ENCODE peak calls at places on chromosome 5, in six cellular contexts. One of them, this sample, is unnamed. For H3K9me3, the result is how much of the 10 kb centered on the place peaks cover.

GRCh38 chr5:15069407-15069905 is 197.9 kb upstream of the ANKH start:
- DNase-seq in fibroblast of lung: no peak
- DNase-seq in K562: no peak
- DNase-seq in GM23248: no peak
- DNase-seq in H9: no peak
- DNase-seq in GM12878: no peak
- DNase-seq in this sample: no peak

GRCh38 chr5:73391441-73391871 is 57.1 kb downstream of the FOXD1 start:
- DNase-seq in fibroblast of lung: peak
- DNase-seq in K562: no peak
- DNase-seq in GM23248: peak
- DNase-seq in H9: no peak
- DNase-seq in GM12878: no peak
- DNase-seq in this sample: no peak

GRCh38 chr5:137316346-137316736 is 182.8 kb downstream of the SPOCK1 start:
- DNase-seq in fibroblast of lung: peak
- DNase-seq in K562: no peak
- DNase-seq in GM23248: peak
- DNase-seq in H9: no peak
- DNase-seq in GM12878: no peak
- DNase-seq in this sample: no peak

GRCh38 chr5:167713186-167713585 is 578.3 kb upstream of the WWC1 start:
- DNase-seq in fibroblast of lung: no peak
- DNase-seq in K562: no peak
- DNase-seq in GM23248: no peak
- DNase-seq in H9: no peak
- DNase-seq in GM12878: no peak
- DNase-seq in this sample: no peak

GRCh38 chr5:19172926-19173425 is 815.0 kb downstream of the CDH18 start:
- DNase-seq in fibroblast of lung: no peak
- DNase-seq in K562: no peak
- DNase-seq in GM23248: no peak
- DNase-seq in H9: no peak
- DNase-seq in GM12878: no peak
- DNase-seq in this sample: no peak

GRCh38 chr5:56148453-56148971 is 84.6 kb downstream of the ANKRD55 start:
- DNase-seq in fibroblast of lung: peak
- DNase-seq in K562: no peak
- DNase-seq in GM23248: no peak
- DNase-seq in H9: no peak
- DNase-seq in GM12878: peak
- DNase-seq in this sample: no peak

GRCh38 chr5:150632305-150633160 is 7.9 kb upstream of the SYNPO start:
- DNase-seq in fibroblast of lung: peak
- DNase-seq in K562: no peak
- DNase-seq in GM23248: peak
- DNase-seq in H9: no peak
- DNase-seq in GM12878: no peak
- DNase-seq in this sample: no peak

GRCh38 chr5:145587308-145588071 is 247.7 kb downstream of the PRELID2 start:
- DNase-seq in fibroblast of lung: peak
- DNase-seq in K562: no peak
- DNase-seq in GM23248: peak
- DNase-seq in H9: no peak
- DNase-seq in GM12878: no peak
- DNase-seq in this sample: no peak

GRCh38 chr5:109407913-109408312 is 1.9 kb downstream of the PJA2 start:
- DNase-seq in fibroblast of lung: no peak
- DNase-seq in K562: no peak
- DNase-seq in GM23248: peak
- DNase-seq in H9: no peak
- DNase-seq in GM12878: no peak
- DNase-seq in this sample: no peak

GRCh38 chr5:113204525-113205161 is 228.0 kb downstream of the DCP2 start:
- DNase-seq in fibroblast of lung: peak
- DNase-seq in K562: no peak
- DNase-seq in GM23248: peak
- DNase-seq in H9: no peak
- DNase-seq in GM12878: no peak
- DNase-seq in this sample: no peak

GRCh38 chr5:61245936-61246335 is 83.7 kb upstream of the SMIM15 start:
- DNase-seq in fibroblast of lung: peak
- DNase-seq in K562: no peak
- DNase-seq in GM23248: peak
- DNase-seq in H9: no peak
- DNase-seq in GM12878: no peak
- DNase-seq in this sample: no peak

GRCh38 chr5:174664180-174664850 is 60.1 kb upstream of the MSX2 start:
- DNase-seq in fibroblast of lung: no peak
- DNase-seq in K562: no peak
- DNase-seq in GM23248: no peak
- DNase-seq in H9: no peak
- DNase-seq in GM12878: no peak
- DNase-seq in this sample: no peak

GRCh38 chr5:53407373-53407772 is 73.1 kb upstream of the FST start:
- DNase-seq in fibroblast of lung: peak
- DNase-seq in K562: no peak
- DNase-seq in GM23248: peak
- DNase-seq in H9: no peak
- DNase-seq in GM12878: no peak
- DNase-seq in this sample: no peak

GRCh38 chr5:935510-936084 is 42.9 kb downstream of the TRIP13 start:
- DNase-seq in fibroblast of lung: no peak
- DNase-seq in K562: no peak
- DNase-seq in GM23248: no peak
- DNase-seq in H9: no peak
- DNase-seq in GM12878: no peak
- DNase-seq in this sample: no peak

GRCh38 chr5:57032151-57032551 is 80.2 kb upstream of the MIER3 start:
- DNase-seq in fibroblast of lung: no peak
- DNase-seq in K562: no peak
- DNase-seq in GM23248: no peak
- DNase-seq in H9: no peak
- DNase-seq in GM12878: no peak
- DNase-seq in this sample: no peak

GRCh38 chr5:116507051-116507537 is 67.5 kb downstream of the SEMA6A start:
- DNase-seq in fibroblast of lung: no peak
- DNase-seq in K562: no peak
- DNase-seq in GM23248: peak
- DNase-seq in H9: no peak
- DNase-seq in GM12878: no peak
- DNase-seq in this sample: no peak

GRCh38 chr5:108266235-108266634 is 115.7 kb downstream of the FBXL17 start:
- DNase-seq in fibroblast of lung: peak
- DNase-seq in K562: no peak
- DNase-seq in GM23248: peak
- DNase-seq in H9: no peak
- DNase-seq in GM12878: no peak
- DNase-seq in this sample: no peak

GRCh38 chr5:168766038-168766700 is 187.0 kb upstream of the PANK3 start:
- DNase-seq in fibroblast of lung: no peak
- DNase-seq in K562: no peak
- DNase-seq in GM23248: peak
- DNase-seq in H9: no peak
- DNase-seq in GM12878: no peak
- DNase-seq in this sample: no peak

GRCh38 chr5:170721681-170722080 is 61.8 kb upstream of the GABRP start:
- DNase-seq in fibroblast of lung: no peak
- DNase-seq in K562: no peak
- DNase-seq in GM23248: no peak
- DNase-seq in H9: no peak
- DNase-seq in GM12878: no peak
- DNase-seq in this sample: no peak

GRCh38 chr5:78009937-78010527 is 233.9 kb upstream of the TBCA start:
- DNase-seq in fibroblast of lung: peak
- DNase-seq in K562: no peak
- DNase-seq in GM23248: peak
- DNase-seq in H9: no peak
- DNase-seq in GM12878: no peak
- DNase-seq in this sample: no peak

GRCh38 chr5:5158472-5158895 is 18.4 kb downstream of the ADAMTS16 start:
- DNase-seq in fibroblast of lung: peak
- DNase-seq in K562: no peak
- DNase-seq in GM23248: peak
- DNase-seq in H9: no peak
- DNase-seq in GM12878: no peak
- DNase-seq in this sample: no peak

GRCh38 chr5:74035521-74035937 is 409.5 kb downstream of the ARHGEF28 start:
- DNase-seq in fibroblast of lung: peak
- DNase-seq in K562: peak
- DNase-seq in GM23248: peak
- DNase-seq in H9: peak
- DNase-seq in GM12878: peak
- DNase-seq in this sample: no peak

GRCh38 chr5:17269201-17269600 is 51.8 kb downstream of the BASP1 start:
- DNase-seq in fibroblast of lung: no peak
- DNase-seq in K562: no peak
- DNase-seq in GM23248: no peak
- DNase-seq in H9: no peak
- DNase-seq in GM12878: no peak
- DNase-seq in this sample: no peak

GRCh38 chr5:119386945-119387344 is 31.1 kb downstream of the TNFAIP8 start:
- DNase-seq in fibroblast of lung: peak
- DNase-seq in K562: peak
- DNase-seq in GM23248: no peak
- DNase-seq in H9: no peak
- DNase-seq in GM12878: no peak
- DNase-seq in this sample: no peak

GRCh38 chr5:159630545-159630944 is 285.7 kb upstream of the ADRA1B start:
- DNase-seq in fibroblast of lung: no peak
- DNase-seq in K562: no peak
- DNase-seq in GM23248: no peak
- DNase-seq in H9: no peak
- DNase-seq in GM12878: no peak
- DNase-seq in this sample: no peak

GRCh38 chr5:134935711-134936602 is 31.0 kb downstream of the PCBD2 start:
- DNase-seq in fibroblast of lung: no peak
- DNase-seq in K562: no peak
- DNase-seq in GM23248: no peak
- DNase-seq in H9: no peak
- DNase-seq in GM12878: no peak
- DNase-seq in this sample: no peak

GRCh38 chr5:173933901-173934300 is 45.8 kb downstream of the CPEB4 start:
- DNase-seq in fibroblast of lung: no peak
- DNase-seq in K562: no peak
- DNase-seq in GM23248: no peak
- DNase-seq in H9: no peak
- DNase-seq in GM12878: no peak
- DNase-seq in this sample: no peak

GRCh38 chr5:146880985-146881384 is 2.4 kb upstream of the PPP2R2B start:
- DNase-seq in fibroblast of lung: no peak
- DNase-seq in K562: no peak
- DNase-seq in GM23248: no peak
- DNase-seq in H9: no peak
- DNase-seq in GM12878: no peak
- DNase-seq in this sample: no peak

GRCh38 chr5:158482201-158482600 is 617.5 kb downstream of the EBF1 start:
- DNase-seq in fibroblast of lung: no peak
- DNase-seq in K562: no peak
- DNase-seq in GM23248: peak
- DNase-seq in H9: no peak
- DNase-seq in GM12878: no peak
- DNase-seq in this sample: no peak
- H3K9me3 ChIP-seq in fibroblast of lung: under half
- H3K9me3 ChIP-seq in K562: under half
- H3K9me3 ChIP-seq in GM23248: under half
- H3K9me3 ChIP-seq in H9: under half
- H3K9me3 ChIP-seq in GM12878: under half
- H3K9me3 ChIP-seq in this sample: under half

DNA sequence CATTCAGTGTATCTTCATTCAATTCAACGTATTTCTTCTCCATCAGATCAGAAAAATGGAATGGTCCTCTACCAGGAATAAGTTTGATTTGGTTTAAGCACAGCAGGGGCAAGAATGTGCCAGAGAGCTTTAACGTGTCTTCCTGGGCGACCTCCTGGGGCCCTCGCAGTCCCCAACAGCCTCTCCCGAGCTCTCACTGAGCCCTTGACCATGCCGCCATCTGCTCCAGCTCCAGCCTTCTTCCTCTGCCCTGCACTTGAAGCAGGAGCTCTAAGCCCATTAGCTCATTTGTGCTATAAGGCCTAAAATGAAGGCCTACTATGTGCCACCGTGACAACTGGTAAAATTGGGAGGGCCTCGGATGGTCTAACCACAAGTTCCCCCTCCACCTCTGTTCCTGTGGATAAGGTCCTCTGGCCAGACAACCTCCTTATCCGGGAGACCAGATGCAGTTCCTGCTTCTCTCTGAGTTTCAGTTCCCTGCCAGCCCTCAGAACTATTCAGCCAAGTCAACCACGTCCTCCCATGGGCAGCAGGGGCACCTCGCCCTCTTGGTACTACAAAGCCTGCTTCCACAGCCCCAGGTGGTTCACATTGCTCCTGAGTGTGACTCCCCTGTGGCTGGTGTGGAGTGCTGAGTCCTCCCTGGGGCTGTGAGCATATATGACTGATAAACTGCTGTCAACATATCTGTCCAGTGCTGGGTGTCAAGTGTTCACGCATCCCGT is 35.8 kb downstream of the C5orf15 start:
- DNase-seq in fibroblast of lung: no peak
- DNase-seq in K562: peak
- DNase-seq in GM23248: no peak
- DNase-seq in H9: no peak
- DNase-seq in GM12878: no peak
- DNase-seq in this sample: no peak
- H3K9ac ChIP-seq in fibroblast of lung: no peak
- H3K9ac ChIP-seq in K562: peak
- H3K9ac ChIP-seq in GM23248: no peak
- H3K9ac ChIP-seq in H9: no peak
- H3K9ac ChIP-seq in GM12878: no peak
- H3K9ac ChIP-seq in this sample: no peak

GRCh38 chr5:22916393-22916792 is 63.2 kb upstream of the CDH12 start:
- DNase-seq in fibroblast of lung: no peak
- DNase-seq in K562: no peak
- DNase-seq in GM23248: no peak
- DNase-seq in H9: no peak
- DNase-seq in GM12878: no peak
- DNase-seq in this sample: no peak
- H3K9me3 ChIP-seq in fibroblast of lung: under half
- H3K9me3 ChIP-seq in K562: under half
- H3K9me3 ChIP-seq in GM23248: under half
- H3K9me3 ChIP-seq in H9: under half
- H3K9me3 ChIP-seq in GM12878: under half
- H3K9me3 ChIP-seq in this sample: under half

DNA sequence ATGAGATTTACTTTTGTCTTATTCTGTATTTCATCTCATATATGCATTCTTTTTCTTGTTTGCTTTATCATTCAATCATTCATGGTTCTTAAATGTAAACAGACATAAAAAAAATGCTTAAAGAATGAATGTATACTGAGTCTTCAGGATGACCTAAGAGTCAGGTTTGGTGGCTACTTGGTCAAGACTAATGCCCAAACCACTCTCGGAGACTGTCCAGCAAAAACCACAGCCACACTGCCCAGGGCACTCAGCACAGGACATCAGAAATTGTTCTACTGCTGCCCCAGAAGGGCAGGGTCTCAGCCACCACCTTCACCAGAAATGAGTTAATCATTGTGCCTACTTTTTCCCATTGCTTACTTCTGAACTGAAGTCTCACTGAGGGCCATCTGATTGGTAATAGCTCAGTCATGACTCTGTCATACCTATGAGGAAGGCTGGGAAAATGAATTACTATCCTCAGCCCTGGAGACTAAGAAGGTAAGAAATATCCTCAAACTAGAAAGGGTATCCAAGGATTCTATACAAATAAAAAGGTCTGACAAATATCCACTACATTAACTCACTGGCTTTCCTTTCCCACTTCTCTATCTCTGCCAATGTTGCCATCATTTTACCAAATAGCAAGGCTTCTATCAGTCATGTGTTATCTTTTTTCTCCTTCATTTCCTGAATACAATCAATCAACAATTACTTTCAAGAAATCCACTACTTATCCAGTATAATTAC is 236.1 kb downstream of the CETN3 start:
- DNase-seq in fibroblast of lung: peak
- DNase-seq in K562: no peak
- DNase-seq in GM23248: no peak
- DNase-seq in H9: no peak
- DNase-seq in GM12878: no peak
- DNase-seq in this sample: no peak
- H3K9ac ChIP-seq in fibroblast of lung: no peak
- H3K9ac ChIP-seq in K562: no peak
- H3K9ac ChIP-seq in GM23248: no peak
- H3K9ac ChIP-seq in H9: no peak
- H3K9ac ChIP-seq in GM12878: no peak
- H3K9ac ChIP-seq in this sample: no peak